ENCODE peak calls at places on chromosomes 12 and 14, in four cellular contexts. U is mesenchymal stem cell, C is H1, K is trophoblast cell. J is an unnamed sample.
A peak's percentile ranks its signal among the peaks of the same experiment; 100 is the strongest.

GRCh38 chr12:22250762-22251161 is 83.7 kb downstream of the ST8SIA1 start:
- DNase-seq in U (peak; percentile 51), C (no peak), K (no peak), J (no peak)

GRCh38 chr14:29643415-29644206 is 284.0 kb downstream of the PRKD1 start:
- DNase-seq in U (peak; percentile 47), C (no peak), K (no peak), J (no peak)

GRCh38 chr12:65765436-65765813 is 58.9 kb upstream of the HMGA2 start:
- DNase-seq in U (peak; percentile 32), C (no peak), K (no peak), J (no peak)

GRCh38 chr12:22271036-22271435 is 63.5 kb downstream of the ST8SIA1 start:
- DNase-seq in U (peak; percentile 78), C (no peak), K (no peak), J (no peak)

GRCh38 chr12:90575995-90576394 is 379.0 kb downstream of the CCER1 start:
- DNase-seq in U (no peak), C (no peak), K (no peak), J (no peak)

GRCh38 chr12:27143676-27144075 is 61.3 kb upstream of the C12orf71 start:
- DNase-seq in U (no peak), C (no peak), K (no peak), J (no peak)

GRCh38 chr12:11812558-11813421 is 163.3 kb downstream of the ETV6 start:
- DNase-seq in U (peak; percentile 59), C (no peak), K (no peak), J (peak; percentile 71)

GRCh38 chr14:22190411-22191191 is 398.4 kb downstream of the DAD1 start:
- DNase-seq in U (peak; percentile 97), C (no peak), K (no peak), J (no peak)

GRCh38 chr14:73252491-73253322 is 15.4 kb downstream of the PAPLN start:
- DNase-seq in U (no peak), C (no peak), K (no peak), J (no peak)

GRCh38 chr12:70756118-70756517 is 118.9 kb upstream of the PTPRB start:
- DNase-seq in U (peak; percentile 47), C (no peak), K (peak; percentile 14), J (no peak)

GRCh38 chr12:84502907-84503787 is 409.5 kb downstream of the SLC6A15 start:
- DNase-seq in U (peak; percentile 75), C (no peak), K (peak; percentile 31), J (peak; percentile 52)

GRCh38 chr12:62632521-62632920 is 165.9 kb downstream of the MON2 start:
- DNase-seq in U (peak; percentile 25), C (no peak), K (no peak), J (no peak)

GRCh38 chr14:83975435-83976222 is 1554.3 kb upstream of the FLRT2 start:
- DNase-seq in U (peak; percentile 33), C (no peak), K (no peak), J (no peak)

GRCh38 chr14:88535149-88535548 is 19.7 kb downstream of the PTPN21 start:
- DNase-seq in U (peak; percentile 14), C (no peak), K (peak; percentile 89), J (no peak)

GRCh38 chr14:94373708-94374107 is 14.7 kb downstream of the SERPINA1 start:
- DNase-seq in U (peak; percentile 38), C (no peak), K (peak; percentile 95), J (no peak)

GRCh38 chr12:122195405-122195804 is 8.1 kb upstream of the B3GNT4 start:
- DNase-seq in U (no peak), C (no peak), K (no peak), J (no peak)

GRCh38 chr14:101167428-101167827 is 263.9 kb upstream of the RTL1 start:
- DNase-seq in U (no peak), C (no peak), K (no peak), J (no peak)

GRCh38 chr14:22895402-22895801 is 12.4 kb downstream of the REM2 start:
- DNase-seq in U (no peak), C (no peak), K (no peak), J (no peak)

GRCh38 chr14:36402867-36403266 is 82.4 kb upstream of the MBIP start:
- DNase-seq in U (no peak), C (no peak), K (no peak), J (no peak)

GRCh38 chr12:31931796-31932715 is 27.2 kb upstream of the RESF1 start:
- DNase-seq in U (peak; percentile 15), C (no peak), K (no peak), J (no peak)

GRCh38 chr12:47349770-47350408 is 270.1 kb upstream of the AMIGO2 start:
- DNase-seq in U (no peak), C (no peak), K (no peak), J (no peak)

GRCh38 chr14:71833476-71833875 is 98.8 kb upstream of the RGS6 start:
- DNase-seq in U (no peak), C (no peak), K (no peak), J (no peak)

GRCh38 chr12:28909291-28909690 is 239.8 kb upstream of the FAR2 start:
- DNase-seq in U (no peak), C (no peak), K (no peak), J (no peak)

GRCh38 chr12:41635731-41636130 is 447.6 kb downstream of the PDZRN4 start:
- DNase-seq in U (no peak), C (no peak), K (no peak), J (no peak)

GRCh38 chr14:65069874-65070709 is 32.2 kb downstream of the MAX start:
- DNase-seq in U (no peak), C (no peak), K (peak; percentile 53), J (no peak)

GRCh38 chr12:6533653-6534157 is 612 bp upstream of the GAPDH start:
- DNase-seq in U (no peak), C (no peak), K (no peak), J (peak; percentile 92)

GRCh38 chr12:32043928-32044549 is 62.6 kb upstream of the BICD1 start:
- DNase-seq in U (no peak), C (no peak), K (no peak), J (no peak)

GRCh38 chr14:80634106-80634758 is 307.3 kb downstream of the CEP128 start:
- DNase-seq in U (peak; percentile 27), C (no peak), K (no peak), J (no peak)

DNA sequence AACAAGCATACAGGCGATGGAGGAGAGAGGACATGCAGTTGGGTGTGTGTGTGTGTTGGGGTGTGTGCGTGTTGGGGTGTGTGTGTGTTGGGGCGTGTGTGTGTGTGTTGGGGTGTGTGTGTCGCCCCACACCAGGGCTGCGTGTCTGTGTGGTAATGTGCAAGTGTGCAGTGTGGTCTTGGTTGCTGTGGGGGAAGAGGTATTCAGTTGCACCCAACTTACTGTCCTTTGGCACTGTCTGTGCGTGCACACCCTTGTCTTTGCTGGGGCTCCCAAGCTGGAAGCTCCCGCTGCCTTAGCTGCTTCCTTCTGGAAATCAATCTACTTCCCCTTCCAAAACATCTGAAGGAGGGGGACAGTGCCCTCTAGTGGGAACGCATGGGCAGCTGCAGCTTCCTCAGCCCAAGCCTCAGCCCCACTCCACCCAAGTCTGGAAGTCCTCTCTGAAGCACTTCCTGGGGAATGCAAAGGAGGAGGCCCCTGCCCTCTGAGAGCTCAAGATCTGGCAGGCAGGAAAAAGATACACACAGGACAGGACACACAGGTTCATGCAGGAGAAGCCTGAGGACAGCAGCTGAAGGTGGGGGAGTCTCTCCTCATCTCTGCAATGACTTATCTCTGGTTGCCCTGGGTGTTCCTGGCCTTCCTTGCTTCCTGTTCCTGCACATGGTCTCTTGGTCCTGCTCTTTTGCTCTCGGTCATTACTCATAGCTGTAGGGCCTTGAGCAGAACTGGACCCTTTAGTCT is 13.1 kb downstream of the ASIC1 start:
- DNase-seq in U (peak; percentile 84), C (no peak), K (peak; percentile 81), J (peak; percentile 80)
- H2AK5ac ChIP-seq in U (no peak overlapping the region), C (no peak overlapping the region), K (no peak overlapping the region), J (no peak overlapping the region)

DNA sequence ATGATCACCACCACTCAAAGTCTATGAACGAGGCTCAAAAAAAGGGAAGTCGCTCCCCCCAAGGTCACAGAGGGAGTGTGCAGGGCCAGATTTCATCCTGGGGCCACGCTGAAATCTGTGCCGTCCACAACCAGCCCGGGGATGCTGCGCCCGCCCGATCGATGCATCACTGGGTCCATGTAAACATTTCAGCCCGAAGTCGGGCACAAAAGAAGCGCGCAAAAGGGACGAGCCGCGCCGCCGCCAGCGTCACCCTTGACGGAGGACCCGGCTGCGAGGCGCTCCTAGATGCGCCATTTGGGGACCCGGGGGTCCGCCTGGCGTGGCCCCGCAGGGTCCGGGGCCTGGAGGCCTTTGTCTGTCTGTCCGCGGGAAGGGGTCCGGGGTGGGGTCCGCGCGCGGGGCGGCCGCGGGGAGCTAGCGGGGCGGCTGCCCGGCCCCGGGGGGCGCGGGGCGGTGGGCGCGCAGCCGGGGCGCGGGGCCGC is 503 bp downstream of the FBXO21 start:
- DNase-seq in U (peak; percentile 52), C (no peak), K (no peak), J (peak; percentile 21)
- H3K4me3 ChIP-seq in U (peak overlapping the region; percentile 90), C (peak overlapping the region; percentile 99), K (peak overlapping the region; percentile 100), J (peak overlapping the region; percentile 100)

GRCh38 chr12:56333679-56334489 is at the start of gene PAN2:
- DNase-seq in U (peak; percentile 97), C (peak; percentile 67), K (peak; percentile 92), J (peak; percentile 91)
- H2BK12ac ChIP-seq in U (peak within 1 kb of the TSS; percentile 4), C (peak within 1 kb of the TSS; percentile 84), K (peak within 1 kb of the TSS; percentile 5), J (no peak within 1 kb of the TSS)

GRCh38 chr14:63890553-63890952 is 37.7 kb downstream of the SYNE2 start:
- DNase-seq in U (no peak), C (no peak), K (no peak), J (no peak)
- H2AK5ac ChIP-seq in U (peak overlapping the region; percentile 71), C (peak overlapping the region; percentile 96), K (no peak overlapping the region), J (no peak overlapping the region)

GRCh38 chr12:130846386-130846785 is 7.3 kb upstream of the STX2 start:
- DNase-seq in U (no peak), C (no peak), K (no peak), J (no peak)
- H3K4me3 ChIP-seq in U (no peak overlapping the region), C (no peak overlapping the region), K (no peak overlapping the region), J (no peak overlapping the region)

DNA sequence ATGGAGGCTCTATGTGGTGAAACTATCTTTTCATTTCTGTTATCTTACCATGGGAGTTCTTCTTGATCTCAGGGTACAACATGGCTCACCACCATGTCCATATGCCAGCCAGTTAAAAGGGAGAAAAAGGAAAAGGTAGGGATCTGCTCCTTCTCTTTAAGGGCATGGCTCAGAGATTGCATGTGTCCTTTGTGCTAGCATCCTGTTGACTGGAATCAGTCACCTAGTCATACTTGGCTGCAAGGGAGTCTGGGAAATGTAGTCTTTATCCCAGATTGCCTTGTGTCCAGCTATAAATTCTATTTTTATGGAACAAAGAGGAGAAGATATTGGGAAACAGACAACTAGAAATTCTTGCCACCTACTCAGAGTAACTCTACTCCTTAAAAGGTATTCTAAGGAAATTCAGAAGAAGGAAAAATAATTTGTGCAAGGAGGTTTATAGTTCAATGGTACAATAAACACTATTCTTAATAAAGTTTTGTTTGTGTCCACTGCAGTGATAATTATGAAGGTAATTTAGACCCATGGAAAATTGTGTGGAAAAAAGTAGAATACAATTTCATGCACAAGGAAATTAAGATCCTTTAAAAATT is 86.4 kb upstream of the RPH3A start:
- DNase-seq in U (no peak), C (no peak), K (no peak), J (no peak)
- H2BK12ac ChIP-seq in U (no peak overlapping the region), C (peak overlapping the region; percentile 21), K (no peak overlapping the region), J (no peak overlapping the region)

J was measured in neuronal stem cell.